ENCODE peak calls at places on chromosome 2, in eight cellular contexts. T is stimulated activated CD4-positive, alpha-beta T cell treated with anti-CD3 and anti-CD28 coated beads, Interleukin-12 subunit alpha, Interleukin-12 subunit beta, amount 100 ng/mL, for 48 hours; I is NCI-H345; N is hypothalamus; E is activated T-cell treated with anti-CD3 and anti-CD28 coated beads for 48 hours; H is mucosa of descending colon; R is MCF 10A; K is GM10248. O is an unnamed sample.

GRCh38 chr2:217279571-217279970 is 419.7 kb upstream of the TNP1 start:
- DNase-seq in E (no peak), K (no peak), R (peak; percentile 27), I (no peak), T (no peak), H (no peak), N (no peak), O (no peak)

GRCh38 chr2:158539176-158539895 is 82.6 kb downstream of the PKP4 start:
- DNase-seq in K (no peak), R (peak; percentile 89), E (no peak), T (no peak), H (no peak), N (no peak), I (peak; percentile 83), O (no peak)

GRCh38 chr2:68994864-68995263 is 18.1 kb upstream of the ANTXR1 start:
- DNase-seq in R (peak; percentile 75), T (no peak), H (no peak), N (no peak), I (no peak), K (no peak), E (no peak), O (no peak)

GRCh38 chr2:15805772-15806171 is 134.6 kb upstream of the MYCN start:
- DNase-seq in N (no peak), E (no peak), R (no peak), I (no peak), K (no peak), T (no peak), H (no peak), O (no peak)

GRCh38 chr2:71697106-71698010 is 244.0 kb downstream of the DYSF start:
- DNase-seq in K (no peak), N (no peak), T (no peak), I (no peak), H (no peak), E (no peak), R (no peak), O (no peak)

GRCh38 chr2:118855451-118856279 is 8.2 kb upstream of the EN1 start:
- DNase-seq in K (peak; percentile 90), H (peak; percentile 72), T (peak; percentile 73), R (peak; percentile 70), E (peak; percentile 81), N (peak; percentile 43), I (peak; percentile 69), O (peak; percentile 76)

GRCh38 chr2:240840435-240841060 is 20.5 kb upstream of the KIF1A start:
- DNase-seq in K (peak; percentile 62), I (peak; percentile 56), R (peak; percentile 70), N (peak; percentile 81), T (no peak), H (no peak), E (no peak), O (no peak)

GRCh38 chr2:1492696-1493095 is 79.4 kb downstream of the TPO start:
- DNase-seq in K (no peak), I (no peak), R (no peak), T (no peak), N (no peak), H (no peak), E (no peak), O (no peak)